ENCODE peak calls at places on chromosomes 3 and 15, in six cellular contexts. One of them, this sample, is unnamed.

GRCh38 chr3:139940622-139941021 is 5.6 kb downstream of the CLSTN2 start:
- DNase-seq in aorta: no peak
- DNase-seq in KBM-7: no peak
- DNase-seq in activated T-cell treated with anti-CD3 and anti-CD28 coated beads, Interleukin-2, amount 50 U/mL, for 4 hours: no peak
- DNase-seq in nucleus accumbens: no peak
- DNase-seq in mammary epithelial cell: no peak
- DNase-seq in this sample: no peak

GRCh38 chr15:93359037-93359779 is 270.2 kb upstream of the RGMA start:
- DNase-seq in mammary epithelial cell: no peak
- DNase-seq in KBM-7: no peak
- DNase-seq in activated T-cell treated with anti-CD3 and anti-CD28 coated beads, Interleukin-2, amount 50 U/mL, for 4 hours: no peak
- DNase-seq in nucleus accumbens: no peak
- DNase-seq in aorta: no peak
- DNase-seq in this sample: no peak

GRCh38 chr3:156742401-156742800 is 68.0 kb downstream of the TIPARP start:
- DNase-seq in aorta: no peak
- DNase-seq in mammary epithelial cell: no peak
- DNase-seq in activated T-cell treated with anti-CD3 and anti-CD28 coated beads, Interleukin-2, amount 50 U/mL, for 4 hours: no peak
- DNase-seq in nucleus accumbens: no peak
- DNase-seq in KBM-7: no peak
- DNase-seq in this sample: no peak

GRCh38 chr3:8702560-8702959 is 31.0 kb upstream of the CAV3 start:
- DNase-seq in nucleus accumbens: no peak
- DNase-seq in aorta: no peak
- DNase-seq in mammary epithelial cell: no peak
- DNase-seq in activated T-cell treated with anti-CD3 and anti-CD28 coated beads, Interleukin-2, amount 50 U/mL, for 4 hours: no peak
- DNase-seq in KBM-7: peak
- DNase-seq in this sample: no peak

GRCh38 chr15:39680868-39681267 is 100.0 kb downstream of the THBS1 start:
- DNase-seq in nucleus accumbens: no peak
- DNase-seq in activated T-cell treated with anti-CD3 and anti-CD28 coated beads, Interleukin-2, amount 50 U/mL, for 4 hours: no peak
- DNase-seq in aorta: no peak
- DNase-seq in KBM-7: no peak
- DNase-seq in mammary epithelial cell: no peak
- DNase-seq in this sample: peak

GRCh38 chr3:120126016-120126415 is 31.8 kb upstream of the GSK3B start:
- DNase-seq in aorta: no peak
- DNase-seq in activated T-cell treated with anti-CD3 and anti-CD28 coated beads, Interleukin-2, amount 50 U/mL, for 4 hours: no peak
- DNase-seq in nucleus accumbens: no peak
- DNase-seq in KBM-7: no peak
- DNase-seq in mammary epithelial cell: no peak
- DNase-seq in this sample: no peak

GRCh38 chr3:16442730-16443129 is 70.8 kb downstream of the RFTN1 start:
- DNase-seq in mammary epithelial cell: no peak
- DNase-seq in KBM-7: no peak
- DNase-seq in aorta: no peak
- DNase-seq in nucleus accumbens: no peak
- DNase-seq in activated T-cell treated with anti-CD3 and anti-CD28 coated beads, Interleukin-2, amount 50 U/mL, for 4 hours: no peak
- DNase-seq in this sample: no peak

GRCh38 chr3:131494706-131495105 is 8.1 kb downstream of the MRPL3 start:
- DNase-seq in nucleus accumbens: no peak
- DNase-seq in KBM-7: peak
- DNase-seq in aorta: no peak
- DNase-seq in mammary epithelial cell: no peak
- DNase-seq in activated T-cell treated with anti-CD3 and anti-CD28 coated beads, Interleukin-2, amount 50 U/mL, for 4 hours: no peak
- DNase-seq in this sample: no peak

GRCh38 chr15:65420975-65421359 is 1.8 kb downstream of the IGDCC4 start:
- DNase-seq in KBM-7: no peak
- DNase-seq in aorta: peak
- DNase-seq in mammary epithelial cell: no peak
- DNase-seq in activated T-cell treated with anti-CD3 and anti-CD28 coated beads, Interleukin-2, amount 50 U/mL, for 4 hours: no peak
- DNase-seq in nucleus accumbens: no peak
- DNase-seq in this sample: no peak

GRCh38 chr15:66744610-66745279 is 42.7 kb downstream of the SMAD6 start:
- DNase-seq in mammary epithelial cell: no peak
- DNase-seq in aorta: no peak
- DNase-seq in nucleus accumbens: no peak
- DNase-seq in activated T-cell treated with anti-CD3 and anti-CD28 coated beads, Interleukin-2, amount 50 U/mL, for 4 hours: no peak
- DNase-seq in KBM-7: no peak
- DNase-seq in this sample: no peak

GRCh38 chr3:186949281-186949982 is 19.1 kb downstream of the ST6GAL1 start:
- DNase-seq in aorta: no peak
- DNase-seq in mammary epithelial cell: peak
- DNase-seq in nucleus accumbens: no peak
- DNase-seq in KBM-7: no peak
- DNase-seq in activated T-cell treated with anti-CD3 and anti-CD28 coated beads, Interleukin-2, amount 50 U/mL, for 4 hours: no peak
- DNase-seq in this sample: no peak

GRCh38 chr3:188170461-188171459 is 16.8 kb downstream of the LPP start:
- DNase-seq in aorta: no peak
- DNase-seq in KBM-7: no peak
- DNase-seq in mammary epithelial cell: peak
- DNase-seq in nucleus accumbens: no peak
- DNase-seq in activated T-cell treated with anti-CD3 and anti-CD28 coated beads, Interleukin-2, amount 50 U/mL, for 4 hours: peak
- DNase-seq in this sample: no peak

GRCh38 chr3:138909904-138910303 is 37.0 kb downstream of the FOXL2 start:
- DNase-seq in nucleus accumbens: no peak
- DNase-seq in aorta: no peak
- DNase-seq in activated T-cell treated with anti-CD3 and anti-CD28 coated beads, Interleukin-2, amount 50 U/mL, for 4 hours: no peak
- DNase-seq in mammary epithelial cell: no peak
- DNase-seq in KBM-7: no peak
- DNase-seq in this sample: no peak

GRCh38 chr3:178318957-178319528 is 217.2 kb upstream of the KCNMB2 start:
- DNase-seq in mammary epithelial cell: no peak
- DNase-seq in nucleus accumbens: no peak
- DNase-seq in KBM-7: no peak
- DNase-seq in activated T-cell treated with anti-CD3 and anti-CD28 coated beads, Interleukin-2, amount 50 U/mL, for 4 hours: no peak
- DNase-seq in aorta: no peak
- DNase-seq in this sample: no peak

GRCh38 chr3:40872562-40872961 is 326.7 kb upstream of the CTNNB1 start:
- DNase-seq in activated T-cell treated with anti-CD3 and anti-CD28 coated beads, Interleukin-2, amount 50 U/mL, for 4 hours: no peak
- DNase-seq in nucleus accumbens: no peak
- DNase-seq in aorta: no peak
- DNase-seq in mammary epithelial cell: no peak
- DNase-seq in KBM-7: no peak
- DNase-seq in this sample: no peak

GRCh38 chr3:94226058-94226457 is 163.2 kb downstream of the NSUN3 start:
- DNase-seq in mammary epithelial cell: peak
- DNase-seq in nucleus accumbens: no peak
- DNase-seq in aorta: no peak
- DNase-seq in KBM-7: no peak
- DNase-seq in activated T-cell treated with anti-CD3 and anti-CD28 coated beads, Interleukin-2, amount 50 U/mL, for 4 hours: no peak
- DNase-seq in this sample: peak

GRCh38 chr15:100202309-100202943 is 139.3 kb downstream of the ADAMTS17 start:
- DNase-seq in nucleus accumbens: no peak
- DNase-seq in activated T-cell treated with anti-CD3 and anti-CD28 coated beads, Interleukin-2, amount 50 U/mL, for 4 hours: no peak
- DNase-seq in mammary epithelial cell: no peak
- DNase-seq in aorta: no peak
- DNase-seq in KBM-7: no peak
- DNase-seq in this sample: no peak

GRCh38 chr15:78928616-78929093 is 16.2 kb downstream of the CTSH start:
- DNase-seq in KBM-7: no peak
- DNase-seq in mammary epithelial cell: no peak
- DNase-seq in aorta: peak
- DNase-seq in nucleus accumbens: no peak
- DNase-seq in activated T-cell treated with anti-CD3 and anti-CD28 coated beads, Interleukin-2, amount 50 U/mL, for 4 hours: no peak
- DNase-seq in this sample: no peak

GRCh38 chr15:70291696-70292510 is 194.2 kb upstream of the TLE3 start:
- DNase-seq in nucleus accumbens: no peak
- DNase-seq in KBM-7: no peak
- DNase-seq in aorta: peak
- DNase-seq in activated T-cell treated with anti-CD3 and anti-CD28 coated beads, Interleukin-2, amount 50 U/mL, for 4 hours: no peak
- DNase-seq in mammary epithelial cell: no peak
- DNase-seq in this sample: no peak

GRCh38 chr3:9349321-9350117 is 13.3 kb upstream of the THUMPD3 start:
- DNase-seq in activated T-cell treated with anti-CD3 and anti-CD28 coated beads, Interleukin-2, amount 50 U/mL, for 4 hours: no peak
- DNase-seq in KBM-7: peak
- DNase-seq in aorta: no peak
- DNase-seq in nucleus accumbens: no peak
- DNase-seq in mammary epithelial cell: peak
- DNase-seq in this sample: peak

GRCh38 chr3:105719791-105720190 is 149.0 kb downstream of the CBLB start:
- DNase-seq in aorta: no peak
- DNase-seq in activated T-cell treated with anti-CD3 and anti-CD28 coated beads, Interleukin-2, amount 50 U/mL, for 4 hours: no peak
- DNase-seq in nucleus accumbens: no peak
- DNase-seq in mammary epithelial cell: peak
- DNase-seq in KBM-7: no peak
- DNase-seq in this sample: no peak

GRCh38 chr15:100167884-100168375 is 173.8 kb downstream of the ADAMTS17 start:
- DNase-seq in mammary epithelial cell: no peak
- DNase-seq in KBM-7: no peak
- DNase-seq in nucleus accumbens: no peak
- DNase-seq in activated T-cell treated with anti-CD3 and anti-CD28 coated beads, Interleukin-2, amount 50 U/mL, for 4 hours: no peak
- DNase-seq in aorta: no peak
- DNase-seq in this sample: no peak

GRCh38 chr3:84820906-84821305 is 137.9 kb upstream of the CADM2 start:
- DNase-seq in mammary epithelial cell: no peak
- DNase-seq in KBM-7: no peak
- DNase-seq in aorta: no peak
- DNase-seq in activated T-cell treated with anti-CD3 and anti-CD28 coated beads, Interleukin-2, amount 50 U/mL, for 4 hours: no peak
- DNase-seq in nucleus accumbens: no peak
- DNase-seq in this sample: no peak

GRCh38 chr3:174620138-174620537 is 239.0 kb upstream of the NAALADL2 start:
- DNase-seq in KBM-7: no peak
- DNase-seq in activated T-cell treated with anti-CD3 and anti-CD28 coated beads, Interleukin-2, amount 50 U/mL, for 4 hours: no peak
- DNase-seq in aorta: no peak
- DNase-seq in nucleus accumbens: no peak
- DNase-seq in mammary epithelial cell: peak
- DNase-seq in this sample: no peak

GRCh38 chr3:118817748-118818165 is 216.9 kb downstream of the IGSF11 start:
- DNase-seq in KBM-7: peak
- DNase-seq in nucleus accumbens: no peak
- DNase-seq in aorta: no peak
- DNase-seq in activated T-cell treated with anti-CD3 and anti-CD28 coated beads, Interleukin-2, amount 50 U/mL, for 4 hours: no peak
- DNase-seq in mammary epithelial cell: peak
- DNase-seq in this sample: peak

GRCh38 chr3:121786485-121786884 is 36.9 kb upstream of the GOLGB1 start:
- DNase-seq in activated T-cell treated with anti-CD3 and anti-CD28 coated beads, Interleukin-2, amount 50 U/mL, for 4 hours: no peak
- DNase-seq in aorta: no peak
- DNase-seq in nucleus accumbens: no peak
- DNase-seq in mammary epithelial cell: no peak
- DNase-seq in KBM-7: no peak
- DNase-seq in this sample: peak

GRCh38 chr15:32979710-32980109 is 214.8 kb downstream of the FMN1 start:
- DNase-seq in nucleus accumbens: no peak
- DNase-seq in aorta: no peak
- DNase-seq in KBM-7: no peak
- DNase-seq in activated T-cell treated with anti-CD3 and anti-CD28 coated beads, Interleukin-2, amount 50 U/mL, for 4 hours: no peak
- DNase-seq in mammary epithelial cell: peak
- DNase-seq in this sample: peak